ENCODE peak calls at places on chromosomes 3 and 15, in five cellular contexts. A is stimulated activated CD8-positive, alpha-beta memory T cell treated with anti-CD3 and anti-CD28 coated beads, Interleukin-2, amount 100 ng/mL, for 48 hours; M is GM06990; K is substantia nigra; W is effector CD8-positive, alpha-beta T cell. O is an unnamed sample.

GRCh38 chr3:129651316-129652202 is 45.1 kb upstream of the PLXND1 start:
- DNase-seq in A (no peak), M (no peak), K (peak; percentile 61), W (no peak), O (no peak)

GRCh38 chr3:7204848-7205156 is 343.9 kb downstream of the GRM7 start:
- DNase-seq in A (no peak), M (no peak), K (no peak), W (no peak), O (no peak)

GRCh38 chr3:189222927-189223706 is 51.3 kb downstream of the TPRG1 start:
- DNase-seq in A (no peak), M (no peak), K (no peak), W (no peak), O (no peak)

GRCh38 chr15:68298882-68299381 is 21.4 kb downstream of the FEM1B start:
- DNase-seq in A (no peak), M (peak; percentile 71), K (no peak), W (no peak), O (no peak)

GRCh38 chr3:172608575-172608974 is 85.3 kb upstream of the TNFSF10 start:
- DNase-seq in A (no peak), M (no peak), K (no peak), W (no peak), O (no peak)

GRCh38 chr15:57401546-57401945 is 25.2 kb downstream of the CGNL1 start:
- DNase-seq in A (no peak), M (no peak), K (no peak), W (no peak), O (no peak)

GRCh38 chr3:127762077-127762786 is 60.1 kb downstream of the MGLL start:
- DNase-seq in A (no peak), M (peak; percentile 68), K (peak; percentile 42), W (no peak), O (no peak)

GRCh38 chr3:120331071-120331470 is 18.1 kb downstream of the LRRC58 start:
- DNase-seq in A (no peak), M (no peak), K (no peak), W (no peak), O (no peak)

GRCh38 chr3:143643905-143644304 is 204.4 kb downstream of the SLC9A9 start:
- DNase-seq in A (no peak), M (no peak), K (no peak), W (no peak), O (no peak)

GRCh38 chr3:105606052-105606451 is 239.3 kb downstream of the ALCAM start:
- DNase-seq in A (no peak), M (no peak), K (no peak), W (no peak), O (no peak)

GRCh38 chr3:141268791-141269190 is 37.2 kb downstream of the PXYLP1 start:
- DNase-seq in A (no peak), M (no peak), K (no peak), W (no peak), O (no peak)

GRCh38 chr15:101188517-101189340 is 63.1 kb downstream of the CHSY1 start:
- DNase-seq in A (no peak), M (peak; percentile 55), K (no peak), W (no peak), O (peak; percentile 35)

GRCh38 chr15:38899300-38899699 is 334.7 kb upstream of the RASGRP1 start:
- DNase-seq in A (no peak), M (no peak), K (no peak), W (no peak), O (no peak)

GRCh38 chr3:126850370-126851085 is 132.4 kb upstream of the PLXNA1 start:
- DNase-seq in A (no peak), M (no peak), K (no peak), W (no peak), O (no peak)

GRCh38 chr3:185082149-185082548 is 70.7 kb downstream of the C3orf70 start:
- DNase-seq in A (no peak), M (no peak), K (no peak), W (no peak), O (no peak)

GRCh38 chr15:90232941-90233700 is 620 bp downstream of the CIB1 start:
- DNase-seq in A (peak; percentile 63), M (no peak), K (peak; percentile 47), W (peak; percentile 42), O (peak; percentile 77)

O was measured in erythroblast.